ENCODE peak calls at places on chromosomes 11 and 22, in seven cellular contexts. One of them, this sample, is unnamed.

GRCh38 chr11:36240746-36241295 is 48.4 kb downstream of the COMMD9 start:
- DNase-seq in HEK293T: no peak
- DNase-seq in NAMALWA: no peak
- DNase-seq in effector memory CD8-positive, alpha-beta T cell: no peak
- DNase-seq in T-helper 1 cell: no peak
- DNase-seq in cardiac muscle cell: no peak
- DNase-seq in stimulated activated CD4-positive, alpha-beta T cell treated with anti-CD3 and anti-CD28 coated beads, Interleukin-4, amount 100 ng/mL, for 48 hours: no peak
- DNase-seq in this sample: no peak

GRCh38 chr11:113584371-113584770 is 109.2 kb upstream of the DRD2 start:
- DNase-seq in stimulated activated CD4-positive, alpha-beta T cell treated with anti-CD3 and anti-CD28 coated beads, Interleukin-4, amount 100 ng/mL, for 48 hours: no peak
- DNase-seq in T-helper 1 cell: no peak
- DNase-seq in NAMALWA: no peak
- DNase-seq in effector memory CD8-positive, alpha-beta T cell: no peak
- DNase-seq in cardiac muscle cell: no peak
- DNase-seq in HEK293T: no peak
- DNase-seq in this sample: no peak

GRCh38 chr11:76783901-76784813 is 1.0 kb downstream of the TSKU start:
- DNase-seq in cardiac muscle cell: peak
- DNase-seq in stimulated activated CD4-positive, alpha-beta T cell treated with anti-CD3 and anti-CD28 coated beads, Interleukin-4, amount 100 ng/mL, for 48 hours: no peak
- DNase-seq in effector memory CD8-positive, alpha-beta T cell: no peak
- DNase-seq in HEK293T: peak
- DNase-seq in T-helper 1 cell: no peak
- DNase-seq in NAMALWA: no peak
- DNase-seq in this sample: no peak

GRCh38 chr22:38963872-38964271 is 6.5 kb downstream of the APOBEC3A start:
- DNase-seq in cardiac muscle cell: no peak
- DNase-seq in effector memory CD8-positive, alpha-beta T cell: no peak
- DNase-seq in HEK293T: no peak
- DNase-seq in T-helper 1 cell: no peak
- DNase-seq in NAMALWA: no peak
- DNase-seq in stimulated activated CD4-positive, alpha-beta T cell treated with anti-CD3 and anti-CD28 coated beads, Interleukin-4, amount 100 ng/mL, for 48 hours: no peak
- DNase-seq in this sample: no peak

GRCh38 chr11:130070829-130071205 is 1.1 kb downstream of the APLP2 start:
- DNase-seq in effector memory CD8-positive, alpha-beta T cell: no peak
- DNase-seq in T-helper 1 cell: no peak
- DNase-seq in stimulated activated CD4-positive, alpha-beta T cell treated with anti-CD3 and anti-CD28 coated beads, Interleukin-4, amount 100 ng/mL, for 48 hours: no peak
- DNase-seq in NAMALWA: no peak
- DNase-seq in cardiac muscle cell: peak
- DNase-seq in HEK293T: no peak
- DNase-seq in this sample: no peak

GRCh38 chr11:122032317-122032716 is 83.7 kb downstream of the BLID start:
- DNase-seq in stimulated activated CD4-positive, alpha-beta T cell treated with anti-CD3 and anti-CD28 coated beads, Interleukin-4, amount 100 ng/mL, for 48 hours: no peak
- DNase-seq in NAMALWA: no peak
- DNase-seq in HEK293T: no peak
- DNase-seq in T-helper 1 cell: no peak
- DNase-seq in cardiac muscle cell: peak
- DNase-seq in effector memory CD8-positive, alpha-beta T cell: no peak
- DNase-seq in this sample: no peak

GRCh38 chr22:32396746-32397145 is 15.3 kb downstream of the RTCB start:
- DNase-seq in HEK293T: no peak
- DNase-seq in T-helper 1 cell: no peak
- DNase-seq in stimulated activated CD4-positive, alpha-beta T cell treated with anti-CD3 and anti-CD28 coated beads, Interleukin-4, amount 100 ng/mL, for 48 hours: no peak
- DNase-seq in cardiac muscle cell: peak
- DNase-seq in effector memory CD8-positive, alpha-beta T cell: no peak
- DNase-seq in NAMALWA: no peak
- DNase-seq in this sample: no peak

GRCh38 chr11:94325681-94326080 is 21.3 kb downstream of the IZUMO1R start:
- DNase-seq in NAMALWA: peak
- DNase-seq in HEK293T: peak
- DNase-seq in cardiac muscle cell: peak
- DNase-seq in effector memory CD8-positive, alpha-beta T cell: peak
- DNase-seq in stimulated activated CD4-positive, alpha-beta T cell treated with anti-CD3 and anti-CD28 coated beads, Interleukin-4, amount 100 ng/mL, for 48 hours: peak
- DNase-seq in T-helper 1 cell: no peak
- DNase-seq in this sample: peak

GRCh38 chr11:114774599-114775365 is 96.5 kb downstream of the NXPE2 start:
- DNase-seq in stimulated activated CD4-positive, alpha-beta T cell treated with anti-CD3 and anti-CD28 coated beads, Interleukin-4, amount 100 ng/mL, for 48 hours: peak
- DNase-seq in NAMALWA: peak
- DNase-seq in T-helper 1 cell: no peak
- DNase-seq in effector memory CD8-positive, alpha-beta T cell: peak
- DNase-seq in HEK293T: peak
- DNase-seq in cardiac muscle cell: peak
- DNase-seq in this sample: no peak

GRCh38 chr11:14537134-14537599 is 17.0 kb upstream of the PSMA1 start:
- DNase-seq in T-helper 1 cell: peak
- DNase-seq in HEK293T: peak
- DNase-seq in stimulated activated CD4-positive, alpha-beta T cell treated with anti-CD3 and anti-CD28 coated beads, Interleukin-4, amount 100 ng/mL, for 48 hours: no peak
- DNase-seq in effector memory CD8-positive, alpha-beta T cell: peak
- DNase-seq in NAMALWA: peak
- DNase-seq in cardiac muscle cell: peak
- DNase-seq in this sample: peak

GRCh38 chr11:65776710-65777141 is 4.0 kb downstream of the AP5B1 start:
- DNase-seq in NAMALWA: no peak
- DNase-seq in cardiac muscle cell: no peak
- DNase-seq in stimulated activated CD4-positive, alpha-beta T cell treated with anti-CD3 and anti-CD28 coated beads, Interleukin-4, amount 100 ng/mL, for 48 hours: no peak
- DNase-seq in effector memory CD8-positive, alpha-beta T cell: no peak
- DNase-seq in T-helper 1 cell: no peak
- DNase-seq in HEK293T: no peak
- DNase-seq in this sample: no peak

GRCh38 chr11:85935751-85936150 is 80.6 kb downstream of the CCDC83 start:
- DNase-seq in HEK293T: no peak
- DNase-seq in cardiac muscle cell: no peak
- DNase-seq in NAMALWA: no peak
- DNase-seq in effector memory CD8-positive, alpha-beta T cell: no peak
- DNase-seq in stimulated activated CD4-positive, alpha-beta T cell treated with anti-CD3 and anti-CD28 coated beads, Interleukin-4, amount 100 ng/mL, for 48 hours: no peak
- DNase-seq in T-helper 1 cell: no peak
- DNase-seq in this sample: no peak

GRCh38 chr11:11978792-11979486 is 29.5 kb downstream of the DKK3 start:
- DNase-seq in cardiac muscle cell: peak
- DNase-seq in NAMALWA: no peak
- DNase-seq in stimulated activated CD4-positive, alpha-beta T cell treated with anti-CD3 and anti-CD28 coated beads, Interleukin-4, amount 100 ng/mL, for 48 hours: no peak
- DNase-seq in effector memory CD8-positive, alpha-beta T cell: no peak
- DNase-seq in HEK293T: no peak
- DNase-seq in T-helper 1 cell: no peak
- DNase-seq in this sample: no peak

GRCh38 chr11:6968816-6969215 is 42.6 kb downstream of the ZNF215 start:
- DNase-seq in effector memory CD8-positive, alpha-beta T cell: no peak
- DNase-seq in HEK293T: no peak
- DNase-seq in NAMALWA: no peak
- DNase-seq in cardiac muscle cell: peak
- DNase-seq in stimulated activated CD4-positive, alpha-beta T cell treated with anti-CD3 and anti-CD28 coated beads, Interleukin-4, amount 100 ng/mL, for 48 hours: no peak
- DNase-seq in T-helper 1 cell: no peak
- DNase-seq in this sample: no peak

GRCh38 chr11:1472180-1473005 is 14.2 kb downstream of the MOB2 start:
- DNase-seq in effector memory CD8-positive, alpha-beta T cell: no peak
- DNase-seq in cardiac muscle cell: no peak
- DNase-seq in HEK293T: no peak
- DNase-seq in stimulated activated CD4-positive, alpha-beta T cell treated with anti-CD3 and anti-CD28 coated beads, Interleukin-4, amount 100 ng/mL, for 48 hours: no peak
- DNase-seq in T-helper 1 cell: no peak
- DNase-seq in NAMALWA: no peak
- DNase-seq in this sample: no peak

GRCh38 chr11:57480409-57481137 is 20.2 kb downstream of the RTN4RL2 start:
- DNase-seq in effector memory CD8-positive, alpha-beta T cell: peak
- DNase-seq in cardiac muscle cell: peak
- DNase-seq in stimulated activated CD4-positive, alpha-beta T cell treated with anti-CD3 and anti-CD28 coated beads, Interleukin-4, amount 100 ng/mL, for 48 hours: peak
- DNase-seq in HEK293T: peak
- DNase-seq in T-helper 1 cell: no peak
- DNase-seq in NAMALWA: peak
- DNase-seq in this sample: peak

GRCh38 chr11:10627306-10627705 is 58.8 kb upstream of the LYVE1 start:
- DNase-seq in HEK293T: no peak
- DNase-seq in effector memory CD8-positive, alpha-beta T cell: no peak
- DNase-seq in T-helper 1 cell: no peak
- DNase-seq in stimulated activated CD4-positive, alpha-beta T cell treated with anti-CD3 and anti-CD28 coated beads, Interleukin-4, amount 100 ng/mL, for 48 hours: no peak
- DNase-seq in cardiac muscle cell: no peak
- DNase-seq in NAMALWA: no peak
- DNase-seq in this sample: no peak

GRCh38 chr11:3161309-3161708 is 3.8 kb downstream of the OSBPL5 start:
- DNase-seq in stimulated activated CD4-positive, alpha-beta T cell treated with anti-CD3 and anti-CD28 coated beads, Interleukin-4, amount 100 ng/mL, for 48 hours: no peak
- DNase-seq in HEK293T: no peak
- DNase-seq in NAMALWA: no peak
- DNase-seq in T-helper 1 cell: no peak
- DNase-seq in effector memory CD8-positive, alpha-beta T cell: no peak
- DNase-seq in cardiac muscle cell: no peak
- DNase-seq in this sample: no peak

GRCh38 chr11:12813371-12814225 is 139.4 kb downstream of the TEAD1 start:
- DNase-seq in NAMALWA: no peak
- DNase-seq in T-helper 1 cell: no peak
- DNase-seq in cardiac muscle cell: peak
- DNase-seq in HEK293T: no peak
- DNase-seq in stimulated activated CD4-positive, alpha-beta T cell treated with anti-CD3 and anti-CD28 coated beads, Interleukin-4, amount 100 ng/mL, for 48 hours: no peak
- DNase-seq in effector memory CD8-positive, alpha-beta T cell: no peak
- DNase-seq in this sample: no peak

GRCh38 chr11:68373189-68373809 is 60.9 kb downstream of the LRP5 start:
- DNase-seq in HEK293T: no peak
- DNase-seq in NAMALWA: no peak
- DNase-seq in effector memory CD8-positive, alpha-beta T cell: no peak
- DNase-seq in cardiac muscle cell: peak
- DNase-seq in stimulated activated CD4-positive, alpha-beta T cell treated with anti-CD3 and anti-CD28 coated beads, Interleukin-4, amount 100 ng/mL, for 48 hours: no peak
- DNase-seq in T-helper 1 cell: no peak
- DNase-seq in this sample: no peak

GRCh38 chr22:19844423-19845368 is 10.0 kb downstream of the GNB1L start:
- DNase-seq in cardiac muscle cell: peak
- DNase-seq in NAMALWA: peak
- DNase-seq in HEK293T: no peak
- DNase-seq in T-helper 1 cell: no peak
- DNase-seq in effector memory CD8-positive, alpha-beta T cell: no peak
- DNase-seq in stimulated activated CD4-positive, alpha-beta T cell treated with anti-CD3 and anti-CD28 coated beads, Interleukin-4, amount 100 ng/mL, for 48 hours: no peak
- DNase-seq in this sample: peak

GRCh38 chr11:42025404-42025803 is 566.0 kb upstream of the LRRC4C start:
- DNase-seq in HEK293T: no peak
- DNase-seq in stimulated activated CD4-positive, alpha-beta T cell treated with anti-CD3 and anti-CD28 coated beads, Interleukin-4, amount 100 ng/mL, for 48 hours: no peak
- DNase-seq in cardiac muscle cell: no peak
- DNase-seq in T-helper 1 cell: no peak
- DNase-seq in effector memory CD8-positive, alpha-beta T cell: no peak
- DNase-seq in NAMALWA: no peak
- DNase-seq in this sample: no peak

GRCh38 chr11:72875736-72876135 is 61.5 kb downstream of the ATG16L2 start:
- DNase-seq in stimulated activated CD4-positive, alpha-beta T cell treated with anti-CD3 and anti-CD28 coated beads, Interleukin-4, amount 100 ng/mL, for 48 hours: no peak
- DNase-seq in T-helper 1 cell: no peak
- DNase-seq in effector memory CD8-positive, alpha-beta T cell: no peak
- DNase-seq in NAMALWA: no peak
- DNase-seq in cardiac muscle cell: no peak
- DNase-seq in HEK293T: no peak
- DNase-seq in this sample: no peak

GRCh38 chr11:58628446-58628845 is 6.0 kb downstream of the CNTF start:
- DNase-seq in stimulated activated CD4-positive, alpha-beta T cell treated with anti-CD3 and anti-CD28 coated beads, Interleukin-4, amount 100 ng/mL, for 48 hours: no peak
- DNase-seq in cardiac muscle cell: peak
- DNase-seq in HEK293T: no peak
- DNase-seq in NAMALWA: no peak
- DNase-seq in effector memory CD8-positive, alpha-beta T cell: no peak
- DNase-seq in T-helper 1 cell: no peak
- DNase-seq in this sample: no peak

GRCh38 chr11:133064152-133064877 is 468.0 kb downstream of the OPCML start:
- DNase-seq in cardiac muscle cell: peak
- DNase-seq in stimulated activated CD4-positive, alpha-beta T cell treated with anti-CD3 and anti-CD28 coated beads, Interleukin-4, amount 100 ng/mL, for 48 hours: peak
- DNase-seq in effector memory CD8-positive, alpha-beta T cell: no peak
- DNase-seq in NAMALWA: no peak
- DNase-seq in T-helper 1 cell: no peak
- DNase-seq in HEK293T: peak
- DNase-seq in this sample: no peak

This sample was measured in GDM1.